ENCODE peak calls at places on chromosome 4, in seven cellular contexts. Q is H1, S is mesenchymal stem cell, I is neuronal stem cell, J is H9, D is IMR-90, T is trophoblast cell. E is an unnamed sample.
A peak's percentile ranks its signal among the peaks of the same experiment; 100 is the strongest.

GRCh38 chr4:21470531-21470930 is 478.0 kb downstream of the KCNIP4 start:
- DNase-seq in S (peak; percentile 73), I (no peak), J (no peak), Q (no peak), T (no peak), D (no peak), E (no peak)

GRCh38 chr4:145937990-145938611 is 522 bp downstream of the ZNF827 start:
- DNase-seq in J (no peak), I (peak; percentile 36), T (no peak), D (peak; percentile 27), Q (no peak), S (peak; percentile 59), E (peak; percentile 92)

GRCh38 chr4:113316879-113317278 is 267.4 kb downstream of the ANK2 start:
- DNase-seq in T (no peak), J (no peak), S (no peak), Q (no peak), D (no peak), I (no peak), E (peak; percentile 18)

GRCh38 chr4:6523251-6523650 is 50.8 kb upstream of the PPP2R2C start:
- DNase-seq in S (peak; percentile 3), D (peak; percentile 10), T (peak; percentile 45), Q (no peak), I (no peak), J (no peak), E (no peak)

GRCh38 chr4:6924361-6924779 is 14.7 kb downstream of the TBC1D14 start:
- DNase-seq in I (no peak), D (no peak), S (no peak), J (no peak), T (no peak), Q (no peak), E (no peak)

GRCh38 chr4:1354136-1354982 is 7.4 kb downstream of the UVSSA start:
- DNase-seq in D (no peak), I (no peak), S (no peak), Q (no peak), J (peak; percentile 53), T (no peak), E (peak; percentile 53)

GRCh38 chr4:154001187-154001586 is 212.3 kb upstream of the SFRP2 start:
- DNase-seq in J (no peak), T (no peak), I (no peak), Q (no peak), D (no peak), S (no peak), E (no peak)

GRCh38 chr4:98659741-98660507 is 1.5 kb upstream of the TSPAN5 start:
- DNase-seq in Q (no peak), I (no peak), S (peak; percentile 82), J (no peak), D (peak; percentile 58), T (no peak), E (no peak)

GRCh38 chr4:122712782-122713181 is 19.7 kb upstream of the BBS12 start:
- DNase-seq in S (no peak), Q (no peak), I (no peak), D (peak; percentile 24), J (no peak), T (no peak), E (no peak)

GRCh38 chr4:145686991-145687390 is 7.0 kb downstream of the C4orf51 start:
- DNase-seq in J (no peak), S (no peak), Q (no peak), T (no peak), I (no peak), D (no peak), E (peak; percentile 91)

DNA sequence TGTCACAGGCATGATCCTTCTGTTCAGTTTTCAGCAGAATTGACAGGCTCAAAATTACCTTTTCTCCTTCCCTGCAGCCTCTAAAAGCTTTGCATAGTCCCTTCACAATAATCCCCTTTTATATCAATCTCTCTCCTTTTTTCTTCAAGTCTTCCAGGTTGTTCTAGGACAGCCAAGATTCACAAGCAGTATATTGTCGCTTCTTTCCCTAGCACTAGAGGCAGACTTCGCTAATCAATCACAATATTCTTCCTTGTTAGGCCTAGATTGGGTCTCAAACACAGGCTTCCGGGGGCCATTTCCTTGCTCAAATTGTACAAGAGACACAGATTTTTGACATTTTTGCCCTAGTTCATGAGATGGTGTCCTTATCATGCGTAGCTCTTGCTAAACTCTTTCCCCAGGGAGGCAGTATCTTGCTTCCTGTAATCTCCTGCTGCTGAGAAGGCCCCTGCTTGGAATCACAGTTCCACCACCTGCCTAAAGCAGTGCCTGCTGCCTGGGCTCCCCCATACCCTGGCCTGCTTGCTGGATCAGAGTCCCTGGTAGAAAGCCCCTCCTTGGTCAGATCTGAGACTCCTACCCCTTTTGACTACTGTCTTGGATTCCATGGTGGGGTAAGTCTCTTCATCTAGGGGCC is 57.3 kb downstream of the DMP1 start:
- DNase-seq in D (no peak), T (no peak), I (no peak), Q (no peak), S (no peak), J (peak; percentile 41), E (peak; percentile 70)
- H3K23ac ChIP-seq in D (no peak overlapping the region), T (no peak overlapping the region), I (no peak overlapping the region), Q (no peak overlapping the region), S (no peak overlapping the region), J (no peak overlapping the region), E (no peak overlapping the region)

DNA sequence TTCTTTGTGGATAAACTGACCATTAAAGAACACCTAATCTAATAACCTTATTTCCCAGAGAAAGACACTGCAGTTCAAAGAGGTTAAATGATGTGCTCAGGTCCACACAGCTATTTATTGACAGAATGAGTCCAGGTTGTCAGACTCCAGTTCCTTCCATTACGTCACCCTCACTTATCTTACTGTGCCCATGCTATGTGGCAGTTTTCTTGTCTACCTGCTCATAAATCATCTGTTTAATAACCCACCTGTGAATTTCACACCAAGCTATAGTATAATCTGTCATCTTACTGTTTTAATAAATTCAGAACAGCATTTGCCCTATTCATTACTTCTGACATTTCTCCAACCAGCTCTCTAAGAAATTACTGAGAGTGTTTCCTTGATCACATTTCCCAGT is 36.7 kb downstream of the QRFPR start:
- DNase-seq in J (no peak), I (no peak), Q (no peak), S (no peak), D (no peak), T (no peak), E (no peak)
- H2BK5ac ChIP-seq in J (no peak overlapping the region), I (no peak overlapping the region), Q (no peak overlapping the region), S (no peak overlapping the region), D (no peak overlapping the region), T (no peak overlapping the region), E (no peak overlapping the region)

GRCh38 chr4:107333518-107333917 is 297.4 kb upstream of the DKK2 start:
- DNase-seq in Q (no peak), T (no peak), J (no peak), D (no peak), S (no peak), I (no peak), E (no peak)
- H3K23ac ChIP-seq in Q (no peak overlapping the region), T (no peak overlapping the region), J (no peak overlapping the region), D (no peak overlapping the region), S (no peak overlapping the region), I (no peak overlapping the region), E (no peak overlapping the region)

GRCh38 chr4:147137280-147137679 is 191.6 kb upstream of the TTC29 start:
- DNase-seq in J (no peak), Q (no peak), S (no peak), I (no peak), T (no peak), D (no peak), E (no peak)

GRCh38 chr4:147136783-147137182 is 191.1 kb upstream of the TTC29 start:
- DNase-seq in S (peak; percentile 46), Q (no peak), D (no peak), I (no peak), T (no peak), J (no peak), E (no peak)

GRCh38 chr4:147134536-147135210 is 189.0 kb upstream of the TTC29 start:
- DNase-seq in I (no peak), Q (no peak), T (no peak), J (no peak), S (peak; percentile 43), D (no peak), E (no peak)

GRCh38 chr4:147138171-147138570 is 192.5 kb upstream of the TTC29 start:
- DNase-seq in I (no peak), J (no peak), Q (no peak), T (no peak), S (peak; percentile 54), D (peak; percentile 33), E (peak; percentile 20)

GRCh38 chr4:147136308-147136707 is 190.6 kb upstream of the TTC29 start:
- DNase-seq in T (no peak), I (no peak), Q (no peak), J (no peak), D (peak; percentile 84), S (peak; percentile 75), E (no peak)
- H2BK5ac ChIP-seq in T (no peak overlapping the region), I (no peak overlapping the region), Q (no peak overlapping the region), J (no peak overlapping the region), D (no peak overlapping the region), S (no peak overlapping the region), E (no peak overlapping the region)

GRCh38 chr4:177323416-177323815 is 13.7 kb downstream of the NEIL3 start:
- DNase-seq in Q (no peak), J (no peak), T (no peak), S (no peak), D (no peak), I (no peak), E (no peak)
- H3K23ac ChIP-seq in Q (no peak overlapping the region), J (peak overlapping the region; percentile 56), T (no peak overlapping the region), S (no peak overlapping the region), D (no peak overlapping the region), I (no peak overlapping the region), E (no peak overlapping the region)

GRCh38 chr4:125359363-125359762 is 44.6 kb downstream of the FAT4 start:
- DNase-seq in I (no peak), D (no peak), Q (no peak), S (no peak), J (no peak), T (no peak), E (no peak)
- H2BK5ac ChIP-seq in I (no peak overlapping the region), D (no peak overlapping the region), Q (no peak overlapping the region), S (no peak overlapping the region), J (no peak overlapping the region), T (no peak overlapping the region), E (no peak overlapping the region)

DNA sequence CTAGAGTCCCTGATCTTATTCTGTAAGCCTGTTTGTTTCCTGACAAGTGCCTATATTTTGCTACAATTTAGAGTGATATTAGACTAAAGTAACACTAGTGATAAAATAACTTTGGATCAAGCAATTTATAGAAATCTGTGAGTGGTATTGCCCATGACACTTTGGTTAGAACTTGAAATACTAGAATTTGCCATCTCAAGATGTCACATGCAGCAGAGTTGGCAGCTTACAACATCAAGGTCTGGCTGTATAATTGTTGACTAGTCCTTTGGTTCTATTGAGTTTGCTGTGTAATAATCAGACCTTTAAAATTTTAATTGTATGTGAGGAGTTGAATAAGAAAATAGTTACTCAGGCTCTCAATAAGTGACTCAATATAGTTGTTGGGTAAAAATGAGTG is 167.1 kb downstream of the RAPGEF2 start:
- DNase-seq in D (no peak), S (no peak), Q (no peak), T (no peak), J (no peak), I (no peak), E (no peak)
- H3K23ac ChIP-seq in D (peak overlapping the region; percentile 72), S (no peak overlapping the region), Q (no peak overlapping the region), T (no peak overlapping the region), J (no peak overlapping the region), I (no peak overlapping the region), E (no peak overlapping the region)

E was measured in mesendoderm.